ENCODE peak calls at places on chromosomes 13 and 19, in six cellular contexts. One of them, this sample, is unnamed.

GRCh38 chr13:75365724-75366173 is 116.2 kb downstream of the TBC1D4 start:
- DNase-seq in fibroblast of lung: peak; percentile 96
- DNase-seq in kidney: no peak
- DNase-seq in right lobe of liver: no peak
- DNase-seq in bronchial epithelial cell: peak; percentile 84
- DNase-seq in dorsolateral prefrontal cortex: no peak
- DNase-seq in this sample: no peak

GRCh38 chr13:75402787-75403186 is 79.2 kb downstream of the TBC1D4 start:
- DNase-seq in fibroblast of lung: no peak
- DNase-seq in kidney: no peak
- DNase-seq in right lobe of liver: no peak
- DNase-seq in bronchial epithelial cell: no peak
- DNase-seq in dorsolateral prefrontal cortex: no peak
- DNase-seq in this sample: no peak

GRCh38 chr19:29457413-29457812 is 68.4 kb upstream of the VSTM2B start:
- DNase-seq in fibroblast of lung: no peak
- DNase-seq in kidney: no peak
- DNase-seq in right lobe of liver: no peak
- DNase-seq in bronchial epithelial cell: no peak
- DNase-seq in dorsolateral prefrontal cortex: no peak
- DNase-seq in this sample: no peak

GRCh38 chr19:681638-682037 is 5.4 kb downstream of the FSTL3 start:
- DNase-seq in fibroblast of lung: no peak
- DNase-seq in kidney: peak; percentile 72
- DNase-seq in right lobe of liver: no peak
- DNase-seq in bronchial epithelial cell: no peak
- DNase-seq in dorsolateral prefrontal cortex: no peak
- DNase-seq in this sample: no peak

GRCh38 chr13:67726979-67727378 is 496.8 kb upstream of the PCDH9 start:
- DNase-seq in fibroblast of lung: no peak
- DNase-seq in kidney: no peak
- DNase-seq in right lobe of liver: peak; percentile 60
- DNase-seq in bronchial epithelial cell: no peak
- DNase-seq in dorsolateral prefrontal cortex: no peak
- DNase-seq in this sample: no peak

GRCh38 chr19:51311388-51312257 is at the start of gene IGLON5:
- DNase-seq in fibroblast of lung: no peak
- DNase-seq in kidney: no peak
- DNase-seq in right lobe of liver: no peak
- DNase-seq in bronchial epithelial cell: no peak
- DNase-seq in dorsolateral prefrontal cortex: no peak
- DNase-seq in this sample: no peak

GRCh38 chr19:33215438-33216197 is 10.0 kb downstream of the SLC7A10 start:
- DNase-seq in fibroblast of lung: no peak
- DNase-seq in kidney: no peak
- DNase-seq in right lobe of liver: no peak
- DNase-seq in bronchial epithelial cell: no peak
- DNase-seq in dorsolateral prefrontal cortex: no peak
- DNase-seq in this sample: no peak

GRCh38 chr19:48741222-48741999 is 1.0 kb upstream of the RASIP1 start:
- DNase-seq in fibroblast of lung: no peak
- DNase-seq in kidney: peak; percentile 84
- DNase-seq in right lobe of liver: no peak
- DNase-seq in bronchial epithelial cell: peak; percentile 32
- DNase-seq in dorsolateral prefrontal cortex: no peak
- DNase-seq in this sample: no peak

GRCh38 chr19:3783660-3784584 is 2.3 kb downstream of the MATK start:
- DNase-seq in fibroblast of lung: no peak
- DNase-seq in kidney: peak; percentile 63
- DNase-seq in right lobe of liver: no peak
- DNase-seq in bronchial epithelial cell: no peak
- DNase-seq in dorsolateral prefrontal cortex: no peak
- DNase-seq in this sample: no peak

GRCh38 chr19:50332014-50332263 is 2.8 kb upstream of the KCNC3 start:
- DNase-seq in fibroblast of lung: no peak
- DNase-seq in kidney: no peak
- DNase-seq in right lobe of liver: peak; percentile 41
- DNase-seq in bronchial epithelial cell: no peak
- DNase-seq in dorsolateral prefrontal cortex: no peak
- DNase-seq in this sample: no peak

GRCh38 chr13:96967248-96967745 is 27.0 kb downstream of the OXGR1 start:
- DNase-seq in fibroblast of lung: no peak
- DNase-seq in kidney: no peak
- DNase-seq in right lobe of liver: no peak
- DNase-seq in bronchial epithelial cell: no peak
- DNase-seq in dorsolateral prefrontal cortex: no peak
- DNase-seq in this sample: no peak

GRCh38 chr13:70189981-70190380 is 81.7 kb upstream of the KLHL1 start:
- DNase-seq in fibroblast of lung: no peak
- DNase-seq in kidney: no peak
- DNase-seq in right lobe of liver: no peak
- DNase-seq in bronchial epithelial cell: no peak
- DNase-seq in dorsolateral prefrontal cortex: no peak
- DNase-seq in this sample: no peak

GRCh38 chr19:19211499-19212432 is at the start of gene NCAN:
- DNase-seq in fibroblast of lung: no peak
- DNase-seq in kidney: no peak
- DNase-seq in right lobe of liver: no peak
- DNase-seq in bronchial epithelial cell: no peak
- DNase-seq in dorsolateral prefrontal cortex: no peak
- DNase-seq in this sample: no peak

GRCh38 chr13:91946498-91947070 is 548.2 kb downstream of the GPC5 start:
- DNase-seq in fibroblast of lung: peak; percentile 16
- DNase-seq in kidney: no peak
- DNase-seq in right lobe of liver: no peak
- DNase-seq in bronchial epithelial cell: peak; percentile 13
- DNase-seq in dorsolateral prefrontal cortex: peak; percentile 14
- DNase-seq in this sample: no peak

GRCh38 chr13:52851153-52851962 is 2.9 kb upstream of the PCDH8 start:
- DNase-seq in fibroblast of lung: peak; percentile 7
- DNase-seq in kidney: peak; percentile 74
- DNase-seq in right lobe of liver: no peak
- DNase-seq in bronchial epithelial cell: no peak
- DNase-seq in dorsolateral prefrontal cortex: peak; percentile 36
- DNase-seq in this sample: peak; percentile 67

GRCh38 chr13:113591750-113592149 is 7.2 kb downstream of the TFDP1 start:
- DNase-seq in fibroblast of lung: no peak
- DNase-seq in kidney: peak; percentile 32
- DNase-seq in right lobe of liver: no peak
- DNase-seq in bronchial epithelial cell: no peak
- DNase-seq in dorsolateral prefrontal cortex: no peak
- DNase-seq in this sample: peak; percentile 26

GRCh38 chr19:58346961-58347929 is 6.0 kb downstream of the A1BG start:
- DNase-seq in fibroblast of lung: peak; percentile 58
- DNase-seq in kidney: peak; percentile 93
- DNase-seq in right lobe of liver: no peak
- DNase-seq in bronchial epithelial cell: no peak
- DNase-seq in dorsolateral prefrontal cortex: peak; percentile 74
- DNase-seq in this sample: peak; percentile 56

GRCh38 chr19:18440421-18440877 is 2.5 kb upstream of the ISYNA1 start:
- DNase-seq in fibroblast of lung: no peak
- DNase-seq in kidney: no peak
- DNase-seq in right lobe of liver: no peak
- DNase-seq in bronchial epithelial cell: peak; percentile 8
- DNase-seq in dorsolateral prefrontal cortex: no peak
- DNase-seq in this sample: no peak

GRCh38 chr13:34025746-34026145 is 207.8 kb downstream of the RFC3 start:
- DNase-seq in fibroblast of lung: peak; percentile 89
- DNase-seq in kidney: no peak
- DNase-seq in right lobe of liver: no peak
- DNase-seq in bronchial epithelial cell: peak; percentile 62
- DNase-seq in dorsolateral prefrontal cortex: no peak
- DNase-seq in this sample: no peak

GRCh38 chr19:48967346-48968178 is 2.5 kb downstream of the FTL start:
- DNase-seq in fibroblast of lung: peak; percentile 49
- DNase-seq in kidney: no peak
- DNase-seq in right lobe of liver: peak; percentile 85
- DNase-seq in bronchial epithelial cell: peak; percentile 29
- DNase-seq in dorsolateral prefrontal cortex: peak; percentile 42
- DNase-seq in this sample: no peak

GRCh38 chr19:40519352-40520322 is 52.8 kb downstream of the SPTBN4 start:
- DNase-seq in fibroblast of lung: peak; percentile 54
- DNase-seq in kidney: no peak
- DNase-seq in right lobe of liver: no peak
- DNase-seq in bronchial epithelial cell: peak; percentile 21
- DNase-seq in dorsolateral prefrontal cortex: peak; percentile 40
- DNase-seq in this sample: no peak

GRCh38 chr13:26619321-26619720 is 61.8 kb downstream of the WASF3 start:
- DNase-seq in fibroblast of lung: peak; percentile 94
- DNase-seq in kidney: no peak
- DNase-seq in right lobe of liver: no peak
- DNase-seq in bronchial epithelial cell: peak; percentile 49
- DNase-seq in dorsolateral prefrontal cortex: no peak
- DNase-seq in this sample: no peak

GRCh38 chr19:2199215-2199614 is 35.5 kb downstream of the DOT1L start:
- DNase-seq in fibroblast of lung: no peak
- DNase-seq in kidney: no peak
- DNase-seq in right lobe of liver: no peak
- DNase-seq in bronchial epithelial cell: no peak
- DNase-seq in dorsolateral prefrontal cortex: no peak
- DNase-seq in this sample: no peak
- TF ChIP-seq CTCF in fibroblast of lung: no peak
- TF ChIP-seq CTCF in kidney: no peak
- TF ChIP-seq CTCF in right lobe of liver: no peak
- TF ChIP-seq CTCF in bronchial epithelial cell: peak; percentile 29
- TF ChIP-seq CTCF in dorsolateral prefrontal cortex: peak; percentile 14
- TF ChIP-seq CTCF in this sample: peak; percentile 20

DNA sequence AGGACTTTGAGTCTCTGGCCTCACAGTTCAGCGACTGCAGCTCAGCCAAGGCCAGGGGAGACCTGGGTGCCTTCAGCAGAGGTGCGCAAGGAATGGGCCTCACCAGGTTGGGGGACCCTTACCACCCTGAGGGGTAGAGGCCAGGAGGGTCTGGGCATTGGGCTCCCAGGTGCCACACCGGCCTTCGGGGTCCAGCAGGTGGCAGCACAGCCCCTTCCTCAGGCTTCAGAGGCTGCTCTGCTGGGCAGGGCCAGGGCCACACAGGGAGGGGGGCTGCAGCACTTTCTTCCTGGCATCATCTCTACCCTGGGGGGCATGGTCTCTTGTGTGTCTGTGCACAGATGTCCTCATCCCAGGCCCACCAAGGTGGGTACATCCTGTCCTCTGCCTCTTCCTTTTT is 12.9 kb downstream of the PIN1 start:
- DNase-seq in fibroblast of lung: no peak
- DNase-seq in kidney: no peak
- DNase-seq in right lobe of liver: no peak
- DNase-seq in bronchial epithelial cell: no peak
- DNase-seq in dorsolateral prefrontal cortex: no peak
- DNase-seq in this sample: no peak
- TF ChIP-seq CTCF in fibroblast of lung: peak; percentile 19
- TF ChIP-seq CTCF in kidney: no peak
- TF ChIP-seq CTCF in right lobe of liver: peak; percentile 39
- TF ChIP-seq CTCF in bronchial epithelial cell: peak; percentile 67
- TF ChIP-seq CTCF in dorsolateral prefrontal cortex: peak; percentile 34
- TF ChIP-seq CTCF in this sample: no peak

GRCh38 chr13:31945202-31945978 is 86.2 kb upstream of the FRY start:
- DNase-seq in fibroblast of lung: peak; percentile 74
- DNase-seq in kidney: peak; percentile 84
- DNase-seq in right lobe of liver: peak; percentile 57
- DNase-seq in bronchial epithelial cell: peak; percentile 96
- DNase-seq in dorsolateral prefrontal cortex: peak; percentile 80
- DNase-seq in this sample: peak; percentile 47

GRCh38 chr13:31946091-31946770 is 85.3 kb upstream of the FRY start:
- DNase-seq in fibroblast of lung: peak; percentile 33
- DNase-seq in kidney: no peak
- DNase-seq in right lobe of liver: no peak
- DNase-seq in bronchial epithelial cell: no peak
- DNase-seq in dorsolateral prefrontal cortex: no peak
- DNase-seq in this sample: no peak

GRCh38 chr13:31947506-31947905 is 84.1 kb upstream of the FRY start:
- DNase-seq in fibroblast of lung: no peak
- DNase-seq in kidney: no peak
- DNase-seq in right lobe of liver: no peak
- DNase-seq in bronchial epithelial cell: no peak
- DNase-seq in dorsolateral prefrontal cortex: no peak
- DNase-seq in this sample: no peak

GRCh38 chr13:31944262-31945160 is 87.1 kb upstream of the FRY start:
- DNase-seq in fibroblast of lung: no peak
- DNase-seq in kidney: no peak
- DNase-seq in right lobe of liver: no peak
- DNase-seq in bronchial epithelial cell: no peak
- DNase-seq in dorsolateral prefrontal cortex: no peak
- DNase-seq in this sample: no peak

DNA sequence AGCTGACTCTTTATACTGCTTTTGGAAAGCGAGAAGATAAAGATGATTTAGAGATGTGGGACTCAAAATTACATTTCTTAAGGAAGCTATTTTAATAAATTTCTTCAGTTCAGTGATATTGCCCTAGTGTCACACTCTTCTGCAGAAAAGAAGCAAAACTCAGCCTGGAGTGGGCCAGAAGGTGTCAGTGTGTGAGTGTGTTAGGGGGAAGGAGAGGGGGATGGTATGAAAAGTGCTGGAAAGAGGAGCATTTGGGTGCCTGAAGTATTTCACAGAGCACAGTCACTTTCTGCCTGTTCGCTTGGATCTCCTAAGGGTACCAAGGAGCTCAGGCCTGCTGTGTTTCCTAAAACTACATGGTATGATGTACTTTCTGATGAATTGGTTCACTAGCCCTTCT is 84.5 kb upstream of the FRY start:
- DNase-seq in fibroblast of lung: no peak
- DNase-seq in kidney: no peak
- DNase-seq in right lobe of liver: no peak
- DNase-seq in bronchial epithelial cell: no peak
- DNase-seq in dorsolateral prefrontal cortex: no peak
- DNase-seq in this sample: no peak
- TF ChIP-seq CTCF in fibroblast of lung: no peak
- TF ChIP-seq CTCF in kidney: peak; percentile 40
- TF ChIP-seq CTCF in right lobe of liver: peak; percentile 8
- TF ChIP-seq CTCF in bronchial epithelial cell: no peak
- TF ChIP-seq CTCF in dorsolateral prefrontal cortex: no peak
- TF ChIP-seq CTCF in this sample: no peak

DNA sequence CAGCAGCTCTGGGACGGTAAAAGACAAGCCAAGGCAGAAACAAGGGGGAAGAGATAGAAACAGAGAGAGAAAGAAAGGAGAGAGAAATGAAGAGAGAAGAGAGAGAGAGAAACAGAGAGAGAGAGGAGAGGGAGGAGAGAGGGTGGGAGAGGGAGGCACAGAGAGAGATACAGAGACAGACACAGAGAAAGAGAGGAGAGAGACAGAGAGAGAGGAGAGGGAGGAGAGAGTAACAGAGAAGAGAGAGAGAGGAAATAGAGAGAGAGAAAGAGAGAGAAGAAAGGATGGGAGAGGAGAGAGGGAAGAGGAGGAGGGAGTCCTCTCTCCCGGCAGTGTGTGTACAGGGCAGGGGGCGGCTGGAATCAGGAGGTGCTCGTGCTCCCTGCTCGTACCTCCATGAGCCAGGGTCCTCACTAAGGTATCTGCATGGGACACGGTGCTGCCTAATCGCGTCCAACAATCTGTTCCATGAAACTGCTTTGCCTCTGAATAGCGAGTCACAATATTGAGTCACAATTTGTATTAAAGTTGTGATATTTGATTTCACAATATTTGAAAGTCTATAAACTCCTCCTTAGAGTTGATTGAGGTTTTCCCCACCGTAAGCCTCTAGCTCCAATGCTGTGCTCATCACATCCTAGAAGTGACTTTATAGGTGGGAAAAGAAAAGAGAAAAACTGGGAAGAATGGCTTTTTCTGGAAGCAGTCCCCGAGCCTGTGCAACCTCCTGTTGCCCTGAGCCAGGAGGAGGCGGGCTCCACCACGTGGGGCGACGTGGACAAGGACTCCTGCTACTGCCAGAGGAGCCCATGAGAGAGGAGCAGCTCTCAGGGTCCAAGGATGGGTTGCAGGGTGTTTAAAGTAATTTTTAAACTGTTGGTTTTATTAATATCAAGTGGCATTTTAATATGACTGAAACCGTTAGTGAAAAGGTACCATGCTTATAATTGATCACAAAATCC is 81.7 kb upstream of the ARHGEF7 start:
- DNase-seq in fibroblast of lung: no peak
- DNase-seq in kidney: no peak
- DNase-seq in right lobe of liver: no peak
- DNase-seq in bronchial epithelial cell: peak; percentile 29
- DNase-seq in dorsolateral prefrontal cortex: no peak
- DNase-seq in this sample: no peak
- TF ChIP-seq CTCF in fibroblast of lung: no peak
- TF ChIP-seq CTCF in kidney: no peak
- TF ChIP-seq CTCF in right lobe of liver: no peak
- TF ChIP-seq CTCF in bronchial epithelial cell: no peak
- TF ChIP-seq CTCF in dorsolateral prefrontal cortex: no peak
- TF ChIP-seq CTCF in this sample: no peak